ENCODE peak calls at places on chromosomes 7 and 10, in nine cellular contexts. One of them, this sample, is unnamed.

GRCh38 chr10:100847440-100847839 is 65.3 kb upstream of the SLF2 start:
- DNase-seq in breast epithelium: no peak
- DNase-seq in ELR: peak
- DNase-seq in activated naive CD8-positive, alpha-beta T cell treated with anti-CD3 and anti-CD28 coated beads, Interleukin-2, amount 50 U/mL, for 24 hours: peak
- DNase-seq in GF-D8: no peak
- DNase-seq in CD8-positive, alpha-beta T cell: no peak
- DNase-seq in cardiac septum: no peak
- DNase-seq in fibroblast of pulmonary artery: peak
- DNase-seq in adrenal gland: no peak
- DNase-seq in this sample: no peak

GRCh38 chr10:101397140-101397539 is 43.2 kb downstream of the BTRC start:
- DNase-seq in breast epithelium: no peak
- DNase-seq in ELR: peak
- DNase-seq in activated naive CD8-positive, alpha-beta T cell treated with anti-CD3 and anti-CD28 coated beads, Interleukin-2, amount 50 U/mL, for 24 hours: no peak
- DNase-seq in GF-D8: no peak
- DNase-seq in CD8-positive, alpha-beta T cell: peak
- DNase-seq in cardiac septum: no peak
- DNase-seq in fibroblast of pulmonary artery: peak
- DNase-seq in adrenal gland: no peak
- DNase-seq in this sample: peak

GRCh38 chr10:132408367-132408781 is 11.4 kb downstream of the PWWP2B start:
- DNase-seq in breast epithelium: no peak
- DNase-seq in ELR: no peak
- DNase-seq in activated naive CD8-positive, alpha-beta T cell treated with anti-CD3 and anti-CD28 coated beads, Interleukin-2, amount 50 U/mL, for 24 hours: no peak
- DNase-seq in GF-D8: no peak
- DNase-seq in CD8-positive, alpha-beta T cell: no peak
- DNase-seq in cardiac septum: no peak
- DNase-seq in fibroblast of pulmonary artery: no peak
- DNase-seq in adrenal gland: no peak
- DNase-seq in this sample: no peak

GRCh38 chr10:78416031-78416800 is 382.6 kb downstream of the RPS24 start:
- DNase-seq in breast epithelium: no peak
- DNase-seq in ELR: peak
- DNase-seq in activated naive CD8-positive, alpha-beta T cell treated with anti-CD3 and anti-CD28 coated beads, Interleukin-2, amount 50 U/mL, for 24 hours: no peak
- DNase-seq in GF-D8: no peak
- DNase-seq in CD8-positive, alpha-beta T cell: no peak
- DNase-seq in cardiac septum: peak
- DNase-seq in fibroblast of pulmonary artery: peak
- DNase-seq in adrenal gland: peak
- DNase-seq in this sample: peak

GRCh38 chr10:3406556-3406955 is 234.0 kb upstream of the PITRM1 start:
- DNase-seq in breast epithelium: no peak
- DNase-seq in ELR: no peak
- DNase-seq in activated naive CD8-positive, alpha-beta T cell treated with anti-CD3 and anti-CD28 coated beads, Interleukin-2, amount 50 U/mL, for 24 hours: no peak
- DNase-seq in GF-D8: no peak
- DNase-seq in CD8-positive, alpha-beta T cell: no peak
- DNase-seq in cardiac septum: no peak
- DNase-seq in fibroblast of pulmonary artery: no peak
- DNase-seq in adrenal gland: no peak
- DNase-seq in this sample: no peak

GRCh38 chr10:42930516-42931205 is 146.2 kb upstream of the RET start:
- DNase-seq in breast epithelium: no peak
- DNase-seq in ELR: no peak
- DNase-seq in activated naive CD8-positive, alpha-beta T cell treated with anti-CD3 and anti-CD28 coated beads, Interleukin-2, amount 50 U/mL, for 24 hours: no peak
- DNase-seq in GF-D8: no peak
- DNase-seq in CD8-positive, alpha-beta T cell: no peak
- DNase-seq in cardiac septum: no peak
- DNase-seq in fibroblast of pulmonary artery: no peak
- DNase-seq in adrenal gland: no peak
- DNase-seq in this sample: no peak

GRCh38 chr10:122786269-122786668 is 59.4 kb downstream of the CUZD1 start:
- DNase-seq in breast epithelium: no peak
- DNase-seq in ELR: peak
- DNase-seq in activated naive CD8-positive, alpha-beta T cell treated with anti-CD3 and anti-CD28 coated beads, Interleukin-2, amount 50 U/mL, for 24 hours: no peak
- DNase-seq in GF-D8: no peak
- DNase-seq in CD8-positive, alpha-beta T cell: no peak
- DNase-seq in cardiac septum: no peak
- DNase-seq in fibroblast of pulmonary artery: peak
- DNase-seq in adrenal gland: no peak
- DNase-seq in this sample: peak

GRCh38 chr7:136033413-136034031 is 56.4 kb upstream of the MTPN start:
- DNase-seq in breast epithelium: no peak
- DNase-seq in ELR: no peak
- DNase-seq in activated naive CD8-positive, alpha-beta T cell treated with anti-CD3 and anti-CD28 coated beads, Interleukin-2, amount 50 U/mL, for 24 hours: no peak
- DNase-seq in GF-D8: no peak
- DNase-seq in CD8-positive, alpha-beta T cell: no peak
- DNase-seq in cardiac septum: no peak
- DNase-seq in fibroblast of pulmonary artery: no peak
- DNase-seq in adrenal gland: peak
- DNase-seq in this sample: no peak

GRCh38 chr7:150992833-150993302 is 2.1 kb downstream of the NOS3 start:
- DNase-seq in breast epithelium: no peak
- DNase-seq in ELR: peak
- DNase-seq in activated naive CD8-positive, alpha-beta T cell treated with anti-CD3 and anti-CD28 coated beads, Interleukin-2, amount 50 U/mL, for 24 hours: no peak
- DNase-seq in GF-D8: no peak
- DNase-seq in CD8-positive, alpha-beta T cell: no peak
- DNase-seq in cardiac septum: no peak
- DNase-seq in fibroblast of pulmonary artery: peak
- DNase-seq in adrenal gland: no peak
- DNase-seq in this sample: peak

GRCh38 chr7:36760856-36761762 is 36.8 kb upstream of the AOAH start:
- DNase-seq in breast epithelium: no peak
- DNase-seq in ELR: no peak
- DNase-seq in activated naive CD8-positive, alpha-beta T cell treated with anti-CD3 and anti-CD28 coated beads, Interleukin-2, amount 50 U/mL, for 24 hours: no peak
- DNase-seq in GF-D8: no peak
- DNase-seq in CD8-positive, alpha-beta T cell: no peak
- DNase-seq in cardiac septum: no peak
- DNase-seq in fibroblast of pulmonary artery: no peak
- DNase-seq in adrenal gland: no peak
- DNase-seq in this sample: no peak

GRCh38 chr7:63233881-63234280 is 764.8 kb upstream of the ZNF722 start:
- DNase-seq in breast epithelium: no peak
- DNase-seq in ELR: no peak
- DNase-seq in activated naive CD8-positive, alpha-beta T cell treated with anti-CD3 and anti-CD28 coated beads, Interleukin-2, amount 50 U/mL, for 24 hours: no peak
- DNase-seq in GF-D8: no peak
- DNase-seq in CD8-positive, alpha-beta T cell: no peak
- DNase-seq in cardiac septum: no peak
- DNase-seq in fibroblast of pulmonary artery: no peak
- DNase-seq in adrenal gland: no peak
- DNase-seq in this sample: no peak

GRCh38 chr10:126946746-126947145 is 41.5 kb downstream of the DOCK1 start:
- DNase-seq in breast epithelium: no peak
- DNase-seq in ELR: no peak
- DNase-seq in activated naive CD8-positive, alpha-beta T cell treated with anti-CD3 and anti-CD28 coated beads, Interleukin-2, amount 50 U/mL, for 24 hours: no peak
- DNase-seq in GF-D8: no peak
- DNase-seq in CD8-positive, alpha-beta T cell: no peak
- DNase-seq in cardiac septum: no peak
- DNase-seq in fibroblast of pulmonary artery: no peak
- DNase-seq in adrenal gland: no peak
- DNase-seq in this sample: no peak

GRCh38 chr10:126171555-126171954 is 216.7 kb downstream of the ADAM12 start:
- DNase-seq in breast epithelium: no peak
- DNase-seq in ELR: peak
- DNase-seq in activated naive CD8-positive, alpha-beta T cell treated with anti-CD3 and anti-CD28 coated beads, Interleukin-2, amount 50 U/mL, for 24 hours: no peak
- DNase-seq in GF-D8: no peak
- DNase-seq in CD8-positive, alpha-beta T cell: no peak
- DNase-seq in cardiac septum: no peak
- DNase-seq in fibroblast of pulmonary artery: peak
- DNase-seq in adrenal gland: no peak
- DNase-seq in this sample: peak

GRCh38 chr10:117391436-117392205 is 16.4 kb upstream of the PDZD8 start:
- DNase-seq in breast epithelium: peak
- DNase-seq in ELR: no peak
- DNase-seq in activated naive CD8-positive, alpha-beta T cell treated with anti-CD3 and anti-CD28 coated beads, Interleukin-2, amount 50 U/mL, for 24 hours: no peak
- DNase-seq in GF-D8: peak
- DNase-seq in CD8-positive, alpha-beta T cell: no peak
- DNase-seq in cardiac septum: no peak
- DNase-seq in fibroblast of pulmonary artery: peak
- DNase-seq in adrenal gland: peak
- DNase-seq in this sample: no peak

GRCh38 chr10:92124524-92125168 is 166.2 kb downstream of the CPEB3 start:
- DNase-seq in breast epithelium: peak
- DNase-seq in ELR: peak
- DNase-seq in activated naive CD8-positive, alpha-beta T cell treated with anti-CD3 and anti-CD28 coated beads, Interleukin-2, amount 50 U/mL, for 24 hours: no peak
- DNase-seq in GF-D8: peak
- DNase-seq in CD8-positive, alpha-beta T cell: no peak
- DNase-seq in cardiac septum: no peak
- DNase-seq in fibroblast of pulmonary artery: peak
- DNase-seq in adrenal gland: peak
- DNase-seq in this sample: no peak

GRCh38 chr7:15685358-15686181 is 913 bp downstream of the MEOX2 start:
- DNase-seq in breast epithelium: no peak
- DNase-seq in ELR: peak
- DNase-seq in activated naive CD8-positive, alpha-beta T cell treated with anti-CD3 and anti-CD28 coated beads, Interleukin-2, amount 50 U/mL, for 24 hours: no peak
- DNase-seq in GF-D8: no peak
- DNase-seq in CD8-positive, alpha-beta T cell: no peak
- DNase-seq in cardiac septum: no peak
- DNase-seq in fibroblast of pulmonary artery: peak
- DNase-seq in adrenal gland: no peak
- DNase-seq in this sample: peak

GRCh38 chr7:20220824-20221547 is 3.8 kb upstream of the MACC1 start:
- DNase-seq in breast epithelium: no peak
- DNase-seq in ELR: peak
- DNase-seq in activated naive CD8-positive, alpha-beta T cell treated with anti-CD3 and anti-CD28 coated beads, Interleukin-2, amount 50 U/mL, for 24 hours: no peak
- DNase-seq in GF-D8: peak
- DNase-seq in CD8-positive, alpha-beta T cell: no peak
- DNase-seq in cardiac septum: no peak
- DNase-seq in fibroblast of pulmonary artery: peak
- DNase-seq in adrenal gland: peak
- DNase-seq in this sample: peak

GRCh38 chr7:74052628-74053027 is 24.7 kb downstream of the ELN start:
- DNase-seq in breast epithelium: no peak
- DNase-seq in ELR: no peak
- DNase-seq in activated naive CD8-positive, alpha-beta T cell treated with anti-CD3 and anti-CD28 coated beads, Interleukin-2, amount 50 U/mL, for 24 hours: no peak
- DNase-seq in GF-D8: no peak
- DNase-seq in CD8-positive, alpha-beta T cell: no peak
- DNase-seq in cardiac septum: no peak
- DNase-seq in fibroblast of pulmonary artery: no peak
- DNase-seq in adrenal gland: no peak
- DNase-seq in this sample: no peak

GRCh38 chr7:1848911-1849311 is 178.8 kb downstream of the ELFN1 start:
- DNase-seq in breast epithelium: no peak
- DNase-seq in ELR: no peak
- DNase-seq in activated naive CD8-positive, alpha-beta T cell treated with anti-CD3 and anti-CD28 coated beads, Interleukin-2, amount 50 U/mL, for 24 hours: no peak
- DNase-seq in GF-D8: no peak
- DNase-seq in CD8-positive, alpha-beta T cell: peak
- DNase-seq in cardiac septum: no peak
- DNase-seq in fibroblast of pulmonary artery: no peak
- DNase-seq in adrenal gland: no peak
- DNase-seq in this sample: no peak

GRCh38 chr7:134993877-134994456 is 7.7 kb downstream of the AGBL3 start:
- DNase-seq in breast epithelium: no peak
- DNase-seq in ELR: no peak
- DNase-seq in activated naive CD8-positive, alpha-beta T cell treated with anti-CD3 and anti-CD28 coated beads, Interleukin-2, amount 50 U/mL, for 24 hours: no peak
- DNase-seq in GF-D8: no peak
- DNase-seq in CD8-positive, alpha-beta T cell: no peak
- DNase-seq in cardiac septum: no peak
- DNase-seq in fibroblast of pulmonary artery: no peak
- DNase-seq in adrenal gland: no peak
- DNase-seq in this sample: no peak

GRCh38 chr7:143085109-143085508 is 33.0 kb downstream of the OR6V1 start:
- DNase-seq in breast epithelium: no peak
- DNase-seq in ELR: no peak
- DNase-seq in activated naive CD8-positive, alpha-beta T cell treated with anti-CD3 and anti-CD28 coated beads, Interleukin-2, amount 50 U/mL, for 24 hours: no peak
- DNase-seq in GF-D8: no peak
- DNase-seq in CD8-positive, alpha-beta T cell: no peak
- DNase-seq in cardiac septum: no peak
- DNase-seq in fibroblast of pulmonary artery: no peak
- DNase-seq in adrenal gland: no peak
- DNase-seq in this sample: no peak

GRCh38 chr10:126133082-126133620 is 236.8 kb downstream of the FANK1 start:
- DNase-seq in breast epithelium: no peak
- DNase-seq in ELR: no peak
- DNase-seq in activated naive CD8-positive, alpha-beta T cell treated with anti-CD3 and anti-CD28 coated beads, Interleukin-2, amount 50 U/mL, for 24 hours: no peak
- DNase-seq in GF-D8: no peak
- DNase-seq in CD8-positive, alpha-beta T cell: no peak
- DNase-seq in cardiac septum: no peak
- DNase-seq in fibroblast of pulmonary artery: no peak
- DNase-seq in adrenal gland: no peak
- DNase-seq in this sample: no peak

GRCh38 chr10:61342817-61343572 is 110.2 kb downstream of the TMEM26 start:
- DNase-seq in breast epithelium: no peak
- DNase-seq in ELR: no peak
- DNase-seq in activated naive CD8-positive, alpha-beta T cell treated with anti-CD3 and anti-CD28 coated beads, Interleukin-2, amount 50 U/mL, for 24 hours: no peak
- DNase-seq in GF-D8: no peak
- DNase-seq in CD8-positive, alpha-beta T cell: no peak
- DNase-seq in cardiac septum: no peak
- DNase-seq in fibroblast of pulmonary artery: no peak
- DNase-seq in adrenal gland: no peak
- DNase-seq in this sample: no peak

GRCh38 chr10:108783897-108784296 is 1139.4 kb downstream of the XPNPEP1 start:
- DNase-seq in breast epithelium: no peak
- DNase-seq in ELR: peak
- DNase-seq in activated naive CD8-positive, alpha-beta T cell treated with anti-CD3 and anti-CD28 coated beads, Interleukin-2, amount 50 U/mL, for 24 hours: peak
- DNase-seq in GF-D8: no peak
- DNase-seq in CD8-positive, alpha-beta T cell: no peak
- DNase-seq in cardiac septum: no peak
- DNase-seq in fibroblast of pulmonary artery: peak
- DNase-seq in adrenal gland: no peak
- DNase-seq in this sample: no peak

This sample was measured in hepatic stellate cell.